ENCODE peak calls at places on chromosomes 6 and 20, in four cellular contexts. H is H1, T is HCT116, O is HepG2. X is an unnamed sample. For H3K4me1, the result is how much of the 10 kb centered on the place peaks cover.

GRCh38 chr6:133093957-133094356 is 147.2 kb upstream of the EYA4 start:
- DNase-seq in H (no peak), T (peak), O (no peak), X (no peak)

GRCh38 chr20:16479666-16480065 is 93.6 kb downstream of the KIF16B start:
- DNase-seq in T (no peak), H (no peak), O (peak), X (no peak)

GRCh38 chr6:13635948-13636658 is 21.0 kb downstream of the NOL7 start:
- DNase-seq in T (no peak), O (peak), H (no peak), X (no peak)

GRCh38 chr20:15296422-15296821 is 959.0 kb upstream of the FLRT3 start:
- DNase-seq in H (no peak), O (no peak), T (no peak), X (no peak)

GRCh38 chr20:33211817-33212424 is 5.2 kb upstream of the BPIFA3 start:
- DNase-seq in O (peak), H (peak), T (peak), X (no peak)

GRCh38 chr6:13507306-13507855 is 20.0 kb upstream of the GFOD1 start:
- DNase-seq in T (no peak), H (no peak), O (no peak), X (no peak)

GRCh38 chr6:5083813-5084191 is 1.3 kb upstream of the PPP1R3G start:
- DNase-seq in H (no peak), T (no peak), O (no peak), X (no peak)

GRCh38 chr6:131937703-131938631 is 13.2 kb downstream of the CCN2 start:
- DNase-seq in O (peak), H (no peak), T (no peak), X (no peak)

GRCh38 chr6:149439626-149440025 is 39.6 kb downstream of the SUMO4 start:
- DNase-seq in O (no peak), H (no peak), T (no peak), X (no peak)

GRCh38 chr6:71011861-71012260 is 55.0 kb upstream of the B3GAT2 start:
- DNase-seq in T (no peak), O (no peak), H (no peak), X (no peak)

GRCh38 chr6:159692303-159693127 is 526 bp downstream of the SOD2 start:
- DNase-seq in O (peak), T (no peak), H (no peak), X (no peak)

GRCh38 chr20:53786071-53786444 is 192.4 kb upstream of the ZNF217 start:
- DNase-seq in T (no peak), H (no peak), O (no peak), X (no peak)
- TF ChIP-seq POLR2AphosphoS5 in T (no peak), H (no peak), O (no peak), X (no peak)

GRCh38 chr20:31670371-31671228 is 32.9 kb downstream of the COX4I2 start:
- DNase-seq in H (no peak), T (no peak), O (no peak), X (no peak)

GRCh38 chr20:31671324-31671723 is 33.6 kb downstream of the COX4I2 start:
- DNase-seq in H (no peak), O (no peak), T (no peak), X (no peak)

GRCh38 chr20:31667315-31668285 is 29.9 kb downstream of the COX4I2 start:
- DNase-seq in O (no peak), T (no peak), H (no peak), X (no peak)

GRCh38 chr20:31666258-31667042 is 28.7 kb downstream of the COX4I2 start:
- DNase-seq in O (no peak), T (no peak), H (no peak), X (peak)

DNA sequence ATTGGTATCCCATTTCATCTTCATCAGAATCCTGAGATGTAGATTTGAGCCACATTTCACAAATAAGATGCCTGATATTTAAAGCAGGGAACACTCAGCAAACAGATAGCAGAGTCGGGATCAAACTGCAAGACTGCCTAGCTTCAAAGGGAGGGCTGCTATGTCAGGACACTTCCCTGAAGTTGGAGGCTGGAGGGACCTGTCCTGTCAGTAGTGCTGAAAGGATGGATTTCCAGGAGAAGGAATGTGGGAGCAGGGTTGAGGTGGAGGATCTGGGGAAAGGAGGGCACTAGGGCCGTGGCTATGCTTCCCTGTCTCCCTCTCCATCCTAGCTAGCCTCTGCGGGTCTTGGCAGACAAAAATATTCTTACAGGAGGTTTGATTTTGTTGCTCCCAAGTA is 32.2 kb downstream of the COX4I2 start:
- DNase-seq in O (no peak), T (no peak), H (no peak), X (no peak)
- H3K4me1 ChIP-seq in O (half or more), T (under half), H (under half), X (half or more)

GRCh38 chr6:157483770-157484169 is 102.8 kb downstream of the ZDHHC14 start:
- DNase-seq in H (no peak), O (no peak), T (no peak), X (no peak)

GRCh38 chr6:157481189-157481864 is 100.3 kb downstream of the ZDHHC14 start:
- DNase-seq in O (no peak), T (no peak), H (no peak), X (no peak)

GRCh38 chr6:157484181-157484580 is 103.2 kb downstream of the ZDHHC14 start:
- DNase-seq in H (no peak), T (no peak), O (no peak), X (no peak)

GRCh38 chr6:157479464-157480303 is 98.7 kb downstream of the ZDHHC14 start:
- DNase-seq in O (no peak), H (no peak), T (no peak), X (no peak)

DNA sequence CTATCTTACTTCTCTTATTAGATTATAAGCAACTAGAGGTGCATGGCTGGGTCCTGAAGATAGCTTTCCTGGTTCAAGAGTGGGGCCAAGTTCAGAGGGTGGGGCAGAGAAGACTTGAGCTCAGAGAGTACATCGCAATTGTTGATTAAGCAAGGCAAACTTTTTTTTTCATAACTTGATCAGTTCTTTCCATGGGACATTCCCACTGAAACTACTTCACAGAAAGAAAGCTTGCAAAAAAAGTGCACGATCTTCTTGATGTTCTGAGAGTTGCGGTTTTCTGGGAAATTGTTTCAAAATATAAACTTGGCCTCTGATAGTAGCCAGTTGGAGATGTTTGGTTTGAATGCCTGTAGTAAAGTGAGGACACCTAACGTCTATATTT is 100.9 kb downstream of the ZDHHC14 start:
- DNase-seq in O (no peak), T (no peak), H (no peak), X (no peak)
- TF ChIP-seq POLR2A in O (no peak), T (no peak), H (no peak), X (no peak)

GRCh38 chr6:7200598-7201443 is 93.1 kb downstream of the RREB1 start:
- DNase-seq in T (no peak), O (peak), H (no peak), X (peak)
- TF ChIP-seq POLR2AphosphoS5 in T (no peak), O (no peak), H (no peak), X (peak)

GRCh38 chr6:15376900-15377487 is 131.1 kb downstream of the JARID2 start:
- DNase-seq in O (no peak), T (no peak), H (no peak), X (no peak)
- H3K4me1 ChIP-seq in O (under half), T (under half), H (under half), X (under half)

GRCh38 chr20:25339608-25340007 is 51.0 kb downstream of the ABHD12 start:
- DNase-seq in H (no peak), T (no peak), O (peak), X (no peak)
- TF ChIP-seq POLR2A in H (no peak), T (no peak), O (no peak), X (no peak)

GRCh38 chr20:50413088-50413500 is 97.1 kb upstream of the PTPN1 start:
- DNase-seq in H (no peak), O (peak), T (no peak), X (no peak)
- TF ChIP-seq POLR2AphosphoS5 in H (no peak), O (no peak), T (no peak), X (no peak)

DNA sequence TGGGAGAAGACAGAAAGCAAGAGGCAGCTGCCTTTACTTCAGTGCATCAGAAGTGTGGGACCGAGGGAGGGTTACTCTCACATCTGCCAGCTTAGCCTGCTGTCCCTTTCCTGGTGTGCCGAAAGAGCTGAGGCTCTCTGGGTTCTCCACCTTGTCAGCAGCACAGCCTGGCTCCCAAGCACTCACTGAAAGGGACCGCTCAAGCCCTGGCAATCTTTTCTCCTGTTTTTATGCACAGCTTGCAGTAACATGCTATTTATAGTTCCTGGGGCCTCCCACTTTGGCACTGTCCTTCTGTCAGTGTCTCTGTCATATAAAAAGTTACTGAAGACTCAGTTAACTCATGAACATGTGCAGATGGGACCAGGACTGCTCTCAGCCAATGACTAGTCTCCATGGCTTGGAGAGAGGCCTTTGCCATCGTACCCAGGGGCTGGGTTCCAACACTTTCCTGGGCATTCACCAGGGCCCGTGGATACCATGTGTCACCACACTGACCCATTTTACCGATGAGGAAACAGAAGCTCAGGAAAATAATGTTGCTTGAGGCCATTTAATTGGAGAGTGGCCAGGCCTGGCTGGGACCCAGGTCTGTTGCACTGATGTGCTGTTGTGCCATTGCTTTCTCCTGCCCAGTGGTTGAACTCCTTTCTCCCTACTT is 46.2 kb downstream of the PANK2 start:
- DNase-seq in T (no peak), H (no peak), O (no peak), X (no peak)
- H3K4me1 ChIP-seq in T (under half), H (under half), O (under half), X (under half)

X was measured in upper lobe of left lung.